ENCODE peak calls at places on chromosomes 16 and 17, in seven cellular contexts. J is CD8-positive, alpha-beta T cell; A is AG04450; Q is A549; W is endothelial cell of umbilical vein; D is IMR-90; L is CD4-positive, alpha-beta T cell. B is an unnamed sample.

GRCh38 chr16:86926695-86927094 is 348.3 kb downstream of the FOXL1 start:
- DNase-seq in J (no peak), A (no peak), Q (no peak), W (no peak), D (no peak), L (no peak), B (no peak)

GRCh38 chr17:9044796-9045470 is 23.6 kb downstream of the NTN1 start:
- DNase-seq in J (no peak), A (no peak), Q (no peak), W (no peak), D (no peak), L (no peak), B (no peak)

GRCh38 chr17:71378036-71378435 is 742.8 kb upstream of the SOX9 start:
- DNase-seq in J (no peak), A (no peak), Q (no peak), W (no peak), D (no peak), L (no peak), B (no peak)

GRCh38 chr16:31476305-31477219 is 4.6 kb downstream of the TGFB1I1 start:
- DNase-seq in J (peak; percentile 94), A (no peak), Q (no peak), W (no peak), D (no peak), L (peak; percentile 81), B (peak; percentile 65)

GRCh38 chr17:75109047-75109406 is 742 bp upstream of the ARMC7 start:
- DNase-seq in J (no peak), A (no peak), Q (no peak), W (no peak), D (no peak), L (no peak), B (no peak)

GRCh38 chr17:76538281-76538931 is 897 bp upstream of the CYGB start:
- DNase-seq in J (no peak), A (no peak), Q (no peak), W (no peak), D (no peak), L (no peak), B (no peak)

GRCh38 chr16:12801511-12802042 is 2.1 kb downstream of the CPPED1 start:
- DNase-seq in J (no peak), A (no peak), Q (peak; percentile 39), W (peak; percentile 94), D (peak; percentile 56), L (no peak), B (no peak)

GRCh38 chr17:81871387-81872120 is 417 bp upstream of the ARHGDIA start:
- DNase-seq in J (peak; percentile 94), A (peak; percentile 47), Q (peak; percentile 95), W (peak; percentile 81), D (peak; percentile 83), L (peak; percentile 93), B (peak; percentile 96)

GRCh38 chr16:84777435-84777834 is 42.4 kb upstream of the CRISPLD2 start:
- DNase-seq in J (no peak), A (no peak), Q (no peak), W (no peak), D (no peak), L (no peak), B (no peak)

GRCh38 chr16:23869052-23869451 is 33.3 kb downstream of the PRKCB start:
- DNase-seq in J (no peak), A (no peak), Q (no peak), W (no peak), D (no peak), L (no peak), B (no peak)

GRCh38 chr16:81864646-81865382 is 85.7 kb downstream of the PLCG2 start:
- DNase-seq in J (no peak), A (no peak), Q (no peak), W (no peak), D (no peak), L (no peak), B (no peak)

GRCh38 chr16:82108774-82109173 is 61.2 kb downstream of the MPHOSPH6 start:
- DNase-seq in J (no peak), A (no peak), Q (no peak), W (no peak), D (no peak), L (no peak), B (no peak)

GRCh38 chr17:80110447-80110812 is 9.0 kb downstream of the GAA start:
- DNase-seq in J (no peak), A (no peak), Q (no peak), W (no peak), D (no peak), L (no peak), B (no peak)

GRCh38 chr16:57889960-57890751 is 80.8 kb downstream of the CNGB1 start:
- DNase-seq in J (no peak), A (no peak), Q (no peak), W (no peak), D (peak; percentile 28), L (no peak), B (no peak)

GRCh38 chr17:31740611-31741082 is 118.4 kb downstream of the COPRS start:
- DNase-seq in J (no peak), A (peak; percentile 76), Q (no peak), W (no peak), D (peak; percentile 91), L (no peak), B (no peak)

GRCh38 chr16:65318590-65319267 is 196.9 kb upstream of the CDH11 start:
- DNase-seq in J (no peak), A (no peak), Q (no peak), W (no peak), D (no peak), L (no peak), B (no peak)

GRCh38 chr16:2827481-2827790 is 2.7 kb upstream of the ZG16B start:
- DNase-seq in J (no peak), A (no peak), Q (no peak), W (no peak), D (no peak), L (no peak), B (no peak)

GRCh38 chr16:58931436-58931835 is 197.3 kb upstream of the GOT2 start:
- DNase-seq in J (no peak), A (no peak), Q (no peak), W (no peak), D (no peak), L (no peak), B (no peak)

DNA sequence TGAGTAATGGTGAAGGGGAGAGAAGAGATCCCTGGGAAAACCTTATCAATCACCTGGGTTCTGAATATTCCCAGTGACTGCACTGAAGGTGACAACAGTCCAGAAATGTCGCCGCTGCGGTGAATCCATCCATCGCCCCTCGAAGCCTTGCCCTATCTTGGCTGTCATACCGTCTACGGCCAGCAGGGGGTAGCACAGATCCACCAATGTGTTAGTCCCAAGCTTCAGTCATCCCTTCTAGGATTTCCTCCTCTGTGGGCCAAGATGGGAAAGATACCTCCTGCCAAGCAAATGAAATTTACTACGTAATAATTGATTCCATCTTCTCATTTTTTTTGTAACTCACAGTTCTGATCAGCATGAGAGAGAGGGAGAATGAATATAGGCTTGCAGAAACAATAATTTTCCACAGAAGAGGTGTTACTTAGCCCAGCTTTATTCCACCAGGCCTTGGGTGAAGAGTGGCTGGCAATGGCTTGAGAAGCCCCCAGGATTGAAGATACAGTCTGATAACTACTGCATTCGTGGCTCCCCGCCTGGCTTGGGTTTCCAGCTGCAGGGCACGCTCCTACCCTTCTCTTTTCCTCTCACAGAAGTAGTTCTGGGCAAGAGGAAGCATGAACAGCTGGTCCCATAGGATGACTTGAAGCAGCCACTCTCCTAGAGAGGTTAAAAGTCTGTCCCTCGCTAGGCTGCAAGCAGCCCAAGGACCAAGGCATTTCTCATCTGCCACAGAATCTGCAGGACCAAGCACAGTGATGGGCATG is 2.6 kb upstream of the FMNL1 start:
- DNase-seq in J (peak; percentile 89), A (peak; percentile 61), Q (peak; percentile 87), W (peak; percentile 74), D (peak; percentile 77), L (peak; percentile 84), B (peak; percentile 72)
- H3K9me3 ChIP-seq in J (no peaks in the 10 kb centered on the region), A (no peaks in the 10 kb centered on the region), Q (no peaks in the 10 kb centered on the region), W (no peaks in the 10 kb centered on the region), D (no peaks in the 10 kb centered on the region), L (no peaks in the 10 kb centered on the region), B (no peaks in the 10 kb centered on the region)

DNA sequence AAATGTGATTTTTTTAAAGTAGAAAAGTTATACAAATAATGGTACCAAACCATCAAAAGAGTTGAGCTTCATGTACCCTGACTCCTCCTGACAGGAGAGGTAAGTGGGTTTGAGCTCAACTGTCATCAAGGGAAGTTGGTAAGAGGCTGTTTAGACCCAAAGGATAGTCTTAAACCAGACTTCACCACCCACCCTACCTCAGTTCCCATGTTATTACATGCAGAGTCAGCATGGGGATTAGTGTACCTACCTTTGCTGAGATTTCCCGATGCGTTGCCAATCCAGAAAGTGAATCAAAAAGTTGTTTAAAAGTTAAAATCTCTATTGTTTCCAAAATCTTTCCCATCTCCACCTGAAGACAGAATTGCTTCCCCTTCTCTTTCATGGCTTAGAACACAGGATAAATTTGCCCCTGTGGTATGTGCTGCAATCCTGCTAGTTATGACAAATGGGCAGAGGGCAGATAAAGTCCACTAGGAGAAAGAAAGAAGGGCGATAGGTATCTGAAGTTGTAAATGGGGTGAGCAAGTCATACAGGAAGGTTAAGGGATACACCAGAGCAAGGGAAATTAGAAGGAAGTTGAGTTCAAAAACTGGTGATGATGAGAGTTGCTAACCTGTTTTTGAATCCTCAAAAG is 72.8 kb downstream of the NEUROD2 start:
- DNase-seq in J (no peak), A (no peak), Q (no peak), W (no peak), D (no peak), L (no peak), B (no peak)
- H3K9me3 ChIP-seq in J (no peaks in the 10 kb centered on the region), A (no peaks in the 10 kb centered on the region), Q (no peaks in the 10 kb centered on the region), W (no peaks in the 10 kb centered on the region), D (no peaks in the 10 kb centered on the region), L (no peaks in the 10 kb centered on the region), B (no peaks in the 10 kb centered on the region)

DNA sequence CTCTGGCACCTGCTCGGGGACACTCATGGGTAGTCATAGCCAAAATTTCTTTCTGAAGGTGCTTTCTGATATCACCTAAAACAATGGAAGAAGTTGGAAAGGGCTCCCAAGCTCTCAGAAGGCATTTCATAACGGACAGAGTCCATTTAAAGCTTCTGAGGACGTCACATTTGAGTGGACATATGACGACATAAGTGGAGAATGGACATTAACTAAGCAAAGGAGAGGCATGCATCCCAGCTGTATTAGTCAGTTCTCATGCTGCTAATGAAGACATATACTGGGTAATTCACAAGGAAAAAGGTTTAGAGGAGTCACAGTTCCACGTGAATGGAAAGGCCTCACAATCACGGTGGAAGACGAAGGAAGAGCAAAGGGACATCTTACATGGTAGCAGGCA is 260.2 kb upstream of the DYNLRB2 start:
- DNase-seq in J (no peak), A (no peak), Q (no peak), W (no peak), D (peak; percentile 35), L (no peak), B (no peak)
- H3K9me3 ChIP-seq in J (no peaks in the 10 kb centered on the region), A (no peaks in the 10 kb centered on the region), Q (no peaks in the 10 kb centered on the region), W (no peaks in the 10 kb centered on the region), D (no peaks in the 10 kb centered on the region), L (no peaks in the 10 kb centered on the region), B (no peaks in the 10 kb centered on the region)

DNA sequence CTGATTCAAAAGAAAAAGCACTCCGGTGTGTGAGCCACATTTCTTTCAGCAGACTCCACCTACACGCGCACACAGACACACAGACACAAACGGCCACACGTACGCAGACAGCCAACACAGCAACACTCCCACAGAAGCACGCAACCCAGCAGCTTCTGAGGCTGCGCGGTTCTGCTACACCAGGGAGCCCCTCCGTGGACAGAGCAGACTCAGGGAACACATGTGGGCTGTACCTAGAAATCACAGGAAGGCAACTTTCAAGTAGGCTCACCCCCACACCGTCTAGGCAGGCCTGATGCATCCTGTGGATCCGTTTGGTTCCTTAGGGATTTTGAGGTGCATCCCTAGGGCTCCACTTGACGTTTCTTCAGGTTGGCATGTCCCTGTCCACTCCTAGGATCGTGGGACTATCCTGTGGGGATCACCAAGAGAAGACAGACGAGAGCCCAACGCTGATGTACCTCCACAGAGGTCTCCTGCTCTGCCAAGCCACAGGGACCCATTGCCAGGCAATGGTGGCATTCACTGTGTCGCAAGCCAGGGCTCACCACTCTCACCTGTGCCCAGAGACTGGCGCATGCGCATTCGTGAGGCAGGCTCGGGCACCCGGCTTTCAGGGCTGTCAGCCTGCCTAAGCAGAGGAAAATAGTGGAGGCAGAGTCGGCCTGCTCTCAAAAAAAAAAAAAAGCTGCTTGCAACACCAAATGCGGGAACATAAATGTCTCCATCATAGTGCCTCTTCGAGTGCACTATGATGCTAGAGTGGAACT is 2333.3 kb downstream of the TP53TG3F start:
- DNase-seq in J (no peak), A (no peak), Q (no peak), W (no peak), D (no peak), L (no peak), B (no peak)
- H3K9me3 ChIP-seq in J (peaks cover 4% of the 10 kb centered on the region), A (peaks cover 77% of the 10 kb centered on the region), Q (no peaks in the 10 kb centered on the region), W (peaks cover 9% of the 10 kb centered on the region), D (peaks cover 47% of the 10 kb centered on the region), L (peaks cover 30% of the 10 kb centered on the region), B (no peaks in the 10 kb centered on the region)

B was measured in T-helper 17 cell.